ENCODE peak calls at places on chromosomes 11 and 22, in ten cellular contexts. U, B, P, S, X, Y, A, F, K and N are unnamed samples.

GRCh38 chr11:111878385-111878765 is 590 bp downstream of the FDXACB1 start:
- DNase-seq in K (no peak), B (no peak), U (no peak), X (no peak), S (no peak), P (no peak), F (no peak), Y (no peak), A (no peak), N (no peak)

GRCh38 chr11:70104419-70104818 is 26.3 kb downstream of the ANO1 start:
- DNase-seq in U (no peak), P (no peak), X (no peak), B (peak), S (no peak), Y (no peak), K (no peak), F (no peak), A (no peak), N (no peak)

GRCh38 chr22:33382427-33382826 is 324.2 kb upstream of the SYN3 start:
- DNase-seq in X (no peak), S (no peak), F (no peak), B (no peak), Y (no peak), U (no peak), A (no peak), P (no peak), K (no peak), N (peak)

GRCh38 chr11:128330203-128330602 is 257.2 kb downstream of the ETS1 start:
- DNase-seq in B (no peak), F (no peak), Y (no peak), P (no peak), X (no peak), S (no peak), K (no peak), A (no peak), U (no peak), N (no peak)

GRCh38 chr11:118715245-118715807 is 35.9 kb upstream of the TREH start:
- DNase-seq in S (no peak), Y (no peak), X (no peak), K (peak), B (no peak), U (no peak), A (peak), P (no peak), F (no peak), N (peak)

GRCh38 chr11:68012843-68013610 is 2.9 kb downstream of the ALDH3B1 start:
- DNase-seq in Y (no peak), X (no peak), S (no peak), P (no peak), K (no peak), F (peak), B (no peak), U (no peak), A (no peak), N (peak)

GRCh38 chr22:37063436-37064420 is 12.2 kb downstream of the KCTD17 start:
- DNase-seq in A (no peak), K (no peak), U (no peak), B (no peak), X (no peak), S (peak), F (no peak), Y (no peak), P (no peak), N (peak)

GRCh38 chr11:47296045-47296444 is 26.1 kb downstream of the MADD start:
- DNase-seq in A (no peak), Y (no peak), S (no peak), X (no peak), U (no peak), P (no peak), F (no peak), K (no peak), B (no peak), N (no peak)

GRCh38 chr11:123180166-123180565 is 14.9 kb downstream of the CLMP start:
- DNase-seq in S (no peak), X (no peak), B (no peak), P (no peak), A (no peak), F (no peak), U (no peak), K (no peak), Y (no peak), N (no peak)

GRCh38 chr11:78149646-78150045 is 10.2 kb upstream of the ALG8 start:
- DNase-seq in Y (no peak), A (no peak), P (no peak), B (no peak), X (no peak), S (no peak), F (no peak), K (no peak), U (no peak), N (no peak)

GRCh38 chr11:16953620-16954019 is 60.6 kb downstream of the PLEKHA7 start:
- DNase-seq in A (no peak), Y (no peak), U (no peak), K (no peak), X (no peak), P (no peak), F (no peak), B (no peak), S (no peak), N (no peak)
- H3K27ac ChIP-seq in A (no peak), Y (no peak), U (no peak), K (no peak), X (no peak), P (no peak), F (no peak), B (no peak), S (no peak), N (no peak)

GRCh38 chr11:9927670-9928069 is 263.8 kb downstream of the SWAP70 start:
- DNase-seq in P (no peak), B (no peak), A (no peak), U (no peak), Y (no peak), F (no peak), S (no peak), K (no peak), X (no peak), N (no peak)

GRCh38 chr11:9922806-9923205 is 258.9 kb downstream of the SWAP70 start:
- DNase-seq in S (no peak), Y (no peak), U (peak), X (no peak), B (no peak), P (no peak), K (peak), F (no peak), A (peak), N (no peak)

GRCh38 chr11:9923280-9923679 is 259.4 kb downstream of the SWAP70 start:
- DNase-seq in F (no peak), S (no peak), Y (no peak), A (no peak), X (no peak), B (no peak), U (no peak), K (no peak), P (no peak), N (no peak)
- H3K27ac ChIP-seq in F (no peak), S (no peak), Y (no peak), A (no peak), X (no peak), B (no peak), U (peak), K (no peak), P (no peak), N (no peak)

GRCh38 chr11:3156282-3156660 is 8.8 kb downstream of the OSBPL5 start:
- DNase-seq in P (peak), A (no peak), B (peak), X (no peak), U (no peak), S (no peak), F (no peak), Y (no peak), K (no peak), N (peak)

GRCh38 chr11:3156661-3157311 is 8.3 kb downstream of the OSBPL5 start:
- DNase-seq in P (peak), K (no peak), S (no peak), A (no peak), X (no peak), F (no peak), Y (no peak), B (peak), U (no peak), N (no peak)

GRCh38 chr11:3154001-3154599 is 11.0 kb downstream of the OSBPL5 start:
- DNase-seq in S (no peak), U (no peak), K (peak), Y (no peak), B (peak), P (peak), X (no peak), F (no peak), A (no peak), N (no peak)

GRCh38 chr11:3155216-3155615 is 9.9 kb downstream of the OSBPL5 start:
- DNase-seq in F (no peak), U (no peak), B (peak), X (no peak), Y (no peak), K (no peak), A (no peak), P (peak), S (no peak), N (no peak)

DNA sequence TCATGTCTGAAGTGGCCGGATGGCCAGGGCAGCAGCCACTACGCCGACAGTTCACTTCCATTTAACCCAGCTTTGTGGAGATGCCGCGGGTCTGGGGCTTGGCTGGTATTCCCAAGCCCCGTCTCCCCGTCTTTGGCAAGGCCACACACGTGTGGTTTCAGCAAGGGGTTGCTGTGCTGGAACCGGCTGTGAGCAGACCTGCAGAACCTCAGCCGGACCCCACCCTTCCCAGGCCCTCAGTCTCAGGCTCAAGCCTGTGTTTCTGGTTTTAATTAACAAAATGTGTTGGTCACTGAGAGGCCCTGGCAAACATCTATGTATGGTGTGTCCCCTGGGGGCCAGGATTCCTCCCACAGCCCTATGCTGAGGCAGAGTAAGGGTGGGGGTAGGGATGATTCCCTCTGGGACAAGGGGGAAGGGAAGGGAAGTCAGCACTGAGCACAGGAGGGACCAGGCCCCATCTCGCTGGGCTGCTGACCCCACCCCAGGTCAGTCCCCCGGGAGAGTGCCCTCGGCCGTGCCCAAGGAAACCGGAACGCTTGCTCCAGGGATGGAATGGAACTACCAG is 9.3 kb downstream of the OSBPL5 start:
- DNase-seq in K (no peak), A (no peak), F (no peak), U (no peak), B (peak), Y (no peak), S (no peak), X (no peak), P (peak), N (no peak)
- H3K27ac ChIP-seq in K (no peak), A (no peak), F (peak), U (no peak), B (peak), Y (no peak), S (no peak), X (no peak), P (peak), N (no peak)

DNA sequence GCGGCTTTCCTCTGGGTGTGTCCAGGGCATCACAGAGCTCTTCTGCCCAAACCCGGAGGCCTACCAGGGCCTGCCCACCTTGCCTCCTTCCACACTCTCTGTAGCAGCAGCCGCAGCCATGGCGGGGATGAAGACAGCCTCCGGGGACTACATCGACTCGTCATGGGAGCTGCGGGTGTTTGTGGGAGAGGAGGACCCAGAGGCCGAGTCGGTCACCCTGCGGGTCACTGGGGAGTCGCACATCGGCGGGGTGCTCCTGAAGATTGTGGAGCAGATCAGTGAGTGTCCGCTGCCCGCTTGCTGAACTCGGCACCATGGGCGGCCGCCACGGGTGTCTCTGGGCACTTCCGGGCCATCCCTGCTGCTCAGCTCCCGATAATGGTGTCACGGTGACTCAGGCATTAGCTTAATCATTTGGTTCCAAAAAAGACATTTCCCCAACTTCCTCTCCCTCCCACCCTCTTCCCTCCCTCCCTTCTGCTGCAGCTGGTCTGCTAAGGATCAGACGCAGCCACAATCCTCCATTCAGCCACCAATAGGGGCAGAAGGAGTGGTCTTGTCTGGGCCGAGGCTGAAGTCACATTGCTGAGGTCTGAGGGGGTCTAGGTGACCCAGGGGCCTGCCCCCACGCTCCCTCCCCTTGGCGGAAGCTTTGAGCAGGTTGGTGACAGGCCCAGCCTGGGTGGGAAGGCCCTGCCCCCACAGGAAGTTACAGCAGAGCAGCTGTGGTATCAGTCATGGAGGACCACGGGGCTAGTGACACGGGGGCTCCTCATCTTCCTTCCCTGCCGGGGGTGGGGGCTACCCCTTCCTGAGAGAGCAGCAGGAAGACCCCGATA is 945 bp downstream of the FERMT3 start:
- DNase-seq in U (peak), Y (no peak), F (no peak), P (peak), K (no peak), A (peak), B (peak), S (peak), X (peak), N (peak)
- H3K27ac ChIP-seq in U (no peak), Y (peak), F (peak), P (peak), K (peak), A (peak), B (peak), S (peak), X (peak), N (peak)

DNA sequence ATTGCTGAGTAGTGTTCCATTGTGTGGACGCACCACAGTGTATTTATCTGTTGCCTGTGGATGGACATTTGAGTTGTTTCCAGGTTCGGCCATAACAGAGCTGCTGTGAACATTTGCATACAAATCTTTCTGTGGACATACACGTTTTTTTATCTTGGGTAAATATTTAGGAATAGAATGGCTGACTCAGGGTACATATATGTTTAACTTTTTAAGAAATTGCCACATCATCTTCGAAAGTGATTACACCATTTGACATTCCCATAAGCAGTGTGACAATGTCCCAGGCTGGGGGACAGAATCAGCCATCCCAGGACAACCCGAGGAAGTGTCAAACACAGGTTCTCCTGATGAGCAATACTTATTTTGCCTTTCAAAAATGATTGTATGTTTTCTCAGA is 87.9 kb downstream of the OSBP2 start:
- DNase-seq in A (no peak), X (no peak), B (no peak), K (no peak), U (no peak), P (no peak), F (no peak), Y (no peak), S (no peak), N (no peak)
- H3K27ac ChIP-seq in A (no peak), X (no peak), B (no peak), K (no peak), U (no peak), P (no peak), F (no peak), Y (no peak), S (no peak), N (no peak)

GRCh38 chr11:46238967-46239800 is 38.3 kb upstream of the CREB3L1 start:
- DNase-seq in X (peak), K (peak), Y (peak), A (peak), B (peak), F (peak), U (peak), S (peak), P (peak), N (peak)

GRCh38 chr11:46235777-46236688 is 41.4 kb upstream of the CREB3L1 start:
- DNase-seq in U (no peak), B (no peak), K (no peak), S (no peak), A (no peak), P (no peak), F (no peak), X (no peak), Y (no peak), N (no peak)

GRCh38 chr11:46238078-46238966 is 39.1 kb upstream of the CREB3L1 start:
- DNase-seq in S (peak), F (peak), A (peak), K (peak), P (peak), U (peak), X (peak), B (peak), Y (no peak), N (peak)

GRCh38 chr11:46236918-46237247 is 40.6 kb upstream of the CREB3L1 start:
- DNase-seq in Y (no peak), B (no peak), K (no peak), A (no peak), S (no peak), X (no peak), F (no peak), U (no peak), P (no peak), N (no peak)

DNA sequence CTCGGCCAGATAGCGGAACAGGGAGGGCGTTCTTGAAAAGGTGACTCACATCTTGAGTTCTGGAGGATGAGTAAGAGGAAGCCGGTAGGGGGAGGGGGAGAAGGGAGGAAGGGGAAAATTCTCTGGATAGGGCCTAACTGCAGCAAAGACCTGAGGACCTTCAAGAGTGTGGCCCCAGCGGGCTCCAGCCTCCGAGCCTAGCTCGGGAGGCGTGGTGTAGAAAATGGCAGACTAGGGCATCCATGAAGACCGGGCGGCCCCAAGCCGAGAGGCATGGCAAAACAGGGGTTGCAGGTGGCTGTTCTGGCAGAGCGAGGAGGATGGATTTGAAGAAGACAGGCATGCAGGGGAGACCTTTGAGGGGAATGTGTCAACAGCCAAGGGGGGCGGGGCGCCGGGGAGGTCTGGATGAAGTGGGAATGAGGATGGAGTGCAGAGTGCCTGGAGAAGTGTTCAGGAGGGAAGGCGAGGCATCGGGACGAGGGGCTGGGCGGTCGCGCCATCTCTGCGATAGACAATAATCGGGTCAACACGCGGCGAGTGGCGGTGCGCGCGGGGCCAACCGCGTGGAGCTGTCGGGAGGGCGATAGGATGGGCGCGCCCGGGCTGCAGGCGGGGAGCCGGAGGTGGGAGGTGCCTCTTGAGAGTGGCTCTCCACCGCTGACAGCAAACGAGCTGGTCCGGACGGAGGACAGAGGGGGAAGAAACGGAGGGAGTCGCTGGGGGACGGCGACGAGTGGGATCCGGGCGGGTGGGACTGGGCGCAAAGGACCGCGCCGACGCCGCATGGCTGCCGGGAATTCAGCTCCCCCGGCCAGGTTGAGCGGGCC is 40.0 kb upstream of the CREB3L1 start:
- DNase-seq in X (peak), A (peak), U (peak), P (peak), Y (no peak), B (peak), S (peak), F (peak), K (peak), N (peak)
- H3K27ac ChIP-seq in X (no peak), A (peak), U (no peak), P (peak), Y (no peak), B (peak), S (no peak), F (peak), K (peak), N (peak)